ENCODE peak calls at places on chromosomes 16 and 17, in seven cellular contexts. One of them, this sample, is unnamed.

GRCh38 chr17:31674305-31674704 is 184.7 kb downstream of the COPRS start:
- DNase-seq in HepG2: no peak
- DNase-seq in SK-N-SH: no peak
- DNase-seq in HCT116: no peak
- DNase-seq in H1: no peak
- DNase-seq in K562: no peak
- DNase-seq in GM12878: no peak
- DNase-seq in this sample: no peak

GRCh38 chr17:8162997-8163977 is 539 bp upstream of the VAMP2 start:
- DNase-seq in HepG2: no peak
- DNase-seq in SK-N-SH: peak; percentile 93
- DNase-seq in HCT116: no peak
- DNase-seq in H1: peak; percentile 88
- DNase-seq in K562: peak; percentile 62
- DNase-seq in GM12878: no peak
- DNase-seq in this sample: no peak

GRCh38 chr17:75146597-75146996 is 7.7 kb downstream of the JPT1 start:
- DNase-seq in HepG2: no peak
- DNase-seq in SK-N-SH: no peak
- DNase-seq in HCT116: no peak
- DNase-seq in H1: no peak
- DNase-seq in K562: no peak
- DNase-seq in GM12878: no peak
- DNase-seq in this sample: no peak

GRCh38 chr16:52929478-52929877 is 123.2 kb downstream of the CHD9NB start:
- DNase-seq in HepG2: no peak
- DNase-seq in SK-N-SH: peak; percentile 39
- DNase-seq in HCT116: no peak
- DNase-seq in H1: no peak
- DNase-seq in K562: no peak
- DNase-seq in GM12878: no peak
- DNase-seq in this sample: no peak

GRCh38 chr17:34837796-34838195 is 123.5 kb downstream of the CCT6B start:
- DNase-seq in HepG2: no peak
- DNase-seq in SK-N-SH: no peak
- DNase-seq in HCT116: no peak
- DNase-seq in H1: no peak
- DNase-seq in K562: no peak
- DNase-seq in GM12878: no peak
- DNase-seq in this sample: no peak

GRCh38 chr17:30244853-30245385 is 9.4 kb upstream of the SLC6A4 start:
- DNase-seq in HepG2: no peak
- DNase-seq in SK-N-SH: no peak
- DNase-seq in HCT116: no peak
- DNase-seq in H1: peak; percentile 23
- DNase-seq in K562: no peak
- DNase-seq in GM12878: no peak
- DNase-seq in this sample: no peak

GRCh38 chr16:30112197-30113030 is 923 bp downstream of the GDPD3 start:
- DNase-seq in HepG2: peak; percentile 83
- DNase-seq in SK-N-SH: peak; percentile 87
- DNase-seq in HCT116: no peak
- DNase-seq in H1: peak; percentile 94
- DNase-seq in K562: peak; percentile 78
- DNase-seq in GM12878: no peak
- DNase-seq in this sample: peak; percentile 62

GRCh38 chr17:76445697-76446448 is 7.1 kb downstream of the UBE2O start:
- DNase-seq in HepG2: no peak
- DNase-seq in SK-N-SH: no peak
- DNase-seq in HCT116: no peak
- DNase-seq in H1: no peak
- DNase-seq in K562: no peak
- DNase-seq in GM12878: no peak
- DNase-seq in this sample: no peak

GRCh38 chr17:81867952-81868673 is 3.0 kb downstream of the ARHGDIA start:
- DNase-seq in HepG2: no peak
- DNase-seq in SK-N-SH: peak; percentile 51
- DNase-seq in HCT116: peak; percentile 68
- DNase-seq in H1: no peak
- DNase-seq in K562: peak; percentile 32
- DNase-seq in GM12878: no peak
- DNase-seq in this sample: peak; percentile 38

GRCh38 chr17:81868674-81869220 is 2.4 kb downstream of the ARHGDIA start:
- DNase-seq in HepG2: peak; percentile 59
- DNase-seq in SK-N-SH: peak; percentile 74
- DNase-seq in HCT116: peak; percentile 84
- DNase-seq in H1: no peak
- DNase-seq in K562: peak; percentile 76
- DNase-seq in GM12878: no peak
- DNase-seq in this sample: peak; percentile 93

GRCh38 chr17:81870155-81870977 is 771 bp downstream of the ARHGDIA start:
- DNase-seq in HepG2: no peak
- DNase-seq in SK-N-SH: peak; percentile 74
- DNase-seq in HCT116: no peak
- DNase-seq in H1: peak; percentile 62
- DNase-seq in K562: peak; percentile 36
- DNase-seq in GM12878: no peak
- DNase-seq in this sample: no peak

GRCh38 chr17:81870978-81871386 is at the start of gene ARHGDIA:
- DNase-seq in HepG2: no peak
- DNase-seq in SK-N-SH: no peak
- DNase-seq in HCT116: no peak
- DNase-seq in H1: no peak
- DNase-seq in K562: no peak
- DNase-seq in GM12878: no peak
- DNase-seq in this sample: no peak

DNA sequence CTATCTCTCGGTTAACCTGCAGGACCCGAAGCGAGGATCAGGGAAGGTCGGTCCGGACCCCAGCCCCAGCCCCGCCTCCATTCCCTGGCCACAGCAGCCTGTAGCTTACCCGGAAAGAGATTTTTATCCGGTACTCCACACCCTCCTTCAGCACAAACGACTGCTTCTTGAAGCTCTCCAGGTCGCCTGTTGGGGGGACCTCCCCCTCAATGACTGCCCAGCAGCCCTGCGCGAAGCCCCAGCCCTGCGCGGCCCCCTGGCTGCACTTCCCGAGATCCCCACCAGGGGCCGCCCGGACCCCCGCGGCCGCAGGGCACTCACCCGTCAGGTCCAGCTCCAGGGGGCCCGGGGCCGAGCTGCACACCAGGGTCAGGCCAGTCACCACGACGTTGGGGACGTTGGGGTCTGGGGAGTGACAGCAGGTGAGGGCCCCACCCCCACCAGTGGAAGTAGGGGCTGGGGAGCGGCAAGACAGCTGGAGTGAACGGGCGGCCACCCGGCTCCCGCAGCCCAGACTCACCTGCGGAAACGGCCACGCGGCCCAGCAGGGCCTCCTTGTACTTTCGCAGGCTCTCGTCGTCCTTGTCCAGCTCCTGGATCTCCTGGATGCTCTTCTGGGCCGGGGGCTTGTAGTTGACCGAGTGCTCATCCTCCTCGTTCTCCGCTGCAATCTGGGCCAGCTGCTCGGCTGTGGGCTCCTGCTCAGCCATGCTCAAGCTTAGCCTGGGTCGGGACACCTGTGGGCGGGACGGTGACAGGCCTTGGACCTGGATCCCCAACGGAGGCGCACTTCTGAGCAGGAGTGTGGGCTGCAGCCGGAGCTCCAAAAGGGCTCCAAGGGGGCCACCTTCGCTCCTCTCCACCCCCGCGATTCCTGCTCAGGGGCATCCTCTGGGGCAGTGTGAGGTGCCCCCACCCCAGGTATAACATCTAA is 1.6 kb downstream of the ARHGDIA start:
- DNase-seq in HepG2: no peak
- DNase-seq in SK-N-SH: peak; percentile 96
- DNase-seq in HCT116: no peak
- DNase-seq in H1: peak; percentile 90
- DNase-seq in K562: peak; percentile 76
- DNase-seq in GM12878: no peak
- DNase-seq in this sample: no peak
- TF ChIP-seq JUND in HepG2: no peak
- TF ChIP-seq JUND in SK-N-SH: peak; percentile 8
- TF ChIP-seq JUND in HCT116: no peak
- TF ChIP-seq JUND in H1: no peak
- TF ChIP-seq JUND in K562: no peak
- TF ChIP-seq JUND in GM12878: no peak
- TF ChIP-seq JUND in this sample: no peak

GRCh38 chr17:60355663-60356594 is 36.0 kb downstream of the USP32 start:
- DNase-seq in HepG2: peak; percentile 95
- DNase-seq in SK-N-SH: no peak
- DNase-seq in HCT116: no peak
- DNase-seq in H1: no peak
- DNase-seq in K562: no peak
- DNase-seq in GM12878: no peak
- DNase-seq in this sample: no peak

GRCh38 chr17:60352071-60352470 is 39.9 kb downstream of the USP32 start:
- DNase-seq in HepG2: no peak
- DNase-seq in SK-N-SH: no peak
- DNase-seq in HCT116: no peak
- DNase-seq in H1: no peak
- DNase-seq in K562: peak; percentile 52
- DNase-seq in GM12878: no peak
- DNase-seq in this sample: no peak

GRCh38 chr17:60353773-60354172 is 38.2 kb downstream of the USP32 start:
- DNase-seq in HepG2: no peak
- DNase-seq in SK-N-SH: no peak
- DNase-seq in HCT116: no peak
- DNase-seq in H1: no peak
- DNase-seq in K562: no peak
- DNase-seq in GM12878: no peak
- DNase-seq in this sample: no peak

GRCh38 chr17:60352569-60352968 is 39.4 kb downstream of the USP32 start:
- DNase-seq in HepG2: no peak
- DNase-seq in SK-N-SH: no peak
- DNase-seq in HCT116: no peak
- DNase-seq in H1: no peak
- DNase-seq in K562: no peak
- DNase-seq in GM12878: no peak
- DNase-seq in this sample: no peak

DNA sequence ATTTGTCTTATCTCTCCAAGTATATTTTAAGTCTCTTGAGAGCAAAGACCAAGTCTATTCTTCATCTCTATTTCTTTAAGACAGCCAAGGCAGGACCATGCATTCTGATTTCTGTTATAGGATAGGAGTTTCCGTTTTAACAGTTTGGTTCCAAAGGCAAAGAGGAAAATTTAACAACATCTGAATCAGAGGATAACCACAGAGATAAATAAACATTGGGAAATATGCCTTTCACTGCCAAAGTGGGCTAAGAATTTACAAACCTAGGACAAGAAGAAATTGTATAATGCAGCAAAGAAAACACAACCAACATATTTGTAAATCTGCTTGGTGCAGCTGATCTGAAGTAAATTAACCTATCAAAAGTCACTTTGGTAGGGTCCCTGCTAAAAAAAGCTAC is 37.7 kb downstream of the USP32 start:
- DNase-seq in HepG2: peak; percentile 38
- DNase-seq in SK-N-SH: no peak
- DNase-seq in HCT116: no peak
- DNase-seq in H1: no peak
- DNase-seq in K562: no peak
- DNase-seq in GM12878: no peak
- DNase-seq in this sample: no peak
- TF ChIP-seq JUND in HepG2: no peak
- TF ChIP-seq JUND in SK-N-SH: peak; percentile 13
- TF ChIP-seq JUND in HCT116: no peak
- TF ChIP-seq JUND in H1: no peak
- TF ChIP-seq JUND in K562: no peak
- TF ChIP-seq JUND in GM12878: no peak
- TF ChIP-seq JUND in this sample: no peak

GRCh38 chr17:28185658-28186057 is 133.3 kb upstream of the TMEM97 start:
- DNase-seq in HepG2: no peak
- DNase-seq in SK-N-SH: no peak
- DNase-seq in HCT116: no peak
- DNase-seq in H1: no peak
- DNase-seq in K562: no peak
- DNase-seq in GM12878: no peak
- DNase-seq in this sample: no peak

GRCh38 chr17:28189667-28190066 is 129.3 kb upstream of the TMEM97 start:
- DNase-seq in HepG2: no peak
- DNase-seq in SK-N-SH: no peak
- DNase-seq in HCT116: no peak
- DNase-seq in H1: no peak
- DNase-seq in K562: no peak
- DNase-seq in GM12878: no peak
- DNase-seq in this sample: no peak

GRCh38 chr17:28187931-28188330 is 131.1 kb upstream of the TMEM97 start:
- DNase-seq in HepG2: no peak
- DNase-seq in SK-N-SH: no peak
- DNase-seq in HCT116: no peak
- DNase-seq in H1: no peak
- DNase-seq in K562: no peak
- DNase-seq in GM12878: no peak
- DNase-seq in this sample: no peak

GRCh38 chr17:28191018-28191417 is 128.0 kb upstream of the TMEM97 start:
- DNase-seq in HepG2: no peak
- DNase-seq in SK-N-SH: no peak
- DNase-seq in HCT116: no peak
- DNase-seq in H1: no peak
- DNase-seq in K562: no peak
- DNase-seq in GM12878: no peak
- DNase-seq in this sample: no peak

GRCh38 chr17:28188841-28189263 is 130.1 kb upstream of the TMEM97 start:
- DNase-seq in HepG2: no peak
- DNase-seq in SK-N-SH: peak; percentile 50
- DNase-seq in HCT116: no peak
- DNase-seq in H1: no peak
- DNase-seq in K562: no peak
- DNase-seq in GM12878: no peak
- DNase-seq in this sample: no peak
- TF ChIP-seq JUND in HepG2: no peak
- TF ChIP-seq JUND in SK-N-SH: no peak
- TF ChIP-seq JUND in HCT116: no peak
- TF ChIP-seq JUND in H1: no peak
- TF ChIP-seq JUND in K562: no peak
- TF ChIP-seq JUND in GM12878: no peak
- TF ChIP-seq JUND in this sample: no peak

DNA sequence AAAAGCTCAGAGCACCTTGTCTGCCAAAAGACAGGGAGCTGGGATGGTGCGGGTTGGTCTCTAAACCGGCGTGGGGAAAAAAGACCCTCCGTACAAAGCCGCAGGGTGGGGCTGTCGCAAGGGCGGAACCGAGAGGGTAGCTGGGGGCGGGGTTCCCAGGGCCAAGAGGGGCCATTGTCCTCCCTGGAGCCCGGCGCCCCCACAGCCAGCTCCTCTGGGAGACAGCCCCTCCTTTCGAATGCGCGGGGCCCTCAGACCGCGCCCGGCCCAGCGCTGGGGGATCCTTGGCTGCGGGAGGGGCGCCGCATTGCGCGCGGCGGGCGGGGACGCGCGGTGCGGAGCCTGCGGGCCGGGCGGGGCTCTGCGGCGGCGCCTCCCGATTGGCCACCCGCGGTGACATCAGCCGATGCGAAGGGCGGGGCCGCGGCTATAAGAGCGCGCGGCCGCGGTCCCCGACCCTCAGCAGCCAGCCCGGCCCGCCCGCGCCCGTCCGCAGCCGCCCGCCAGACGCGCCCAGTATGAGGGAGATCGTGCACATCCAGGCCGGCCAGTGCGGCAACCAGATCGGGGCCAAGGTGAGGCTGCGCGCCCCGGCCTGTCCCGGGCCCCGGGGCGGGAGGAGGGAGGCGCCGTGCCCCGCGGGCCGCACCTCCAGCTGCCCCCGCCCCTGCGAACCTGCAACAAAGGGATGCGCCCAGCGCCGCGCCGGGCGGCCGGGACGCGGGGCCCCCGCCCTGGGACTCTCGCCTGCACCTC is at the start of gene TUBB3:
- DNase-seq in HepG2: peak; percentile 73
- DNase-seq in SK-N-SH: peak; percentile 97
- DNase-seq in HCT116: peak; percentile 56
- DNase-seq in H1: peak; percentile 93
- DNase-seq in K562: peak; percentile 98
- DNase-seq in GM12878: no peak
- DNase-seq in this sample: peak; percentile 97
- TF ChIP-seq JUND in HepG2: peak; percentile 31
- TF ChIP-seq JUND in SK-N-SH: no peak
- TF ChIP-seq JUND in HCT116: no peak
- TF ChIP-seq JUND in H1: no peak
- TF ChIP-seq JUND in K562: no peak
- TF ChIP-seq JUND in GM12878: no peak
- TF ChIP-seq JUND in this sample: no peak